ENCODE peak calls at places on chromosomes 5 and 9, in five cellular contexts. K is left colon, G is hepatic stellate cell, D is fibroblast of pulmonary artery, F is cardiac septum. T is an unnamed sample.

GRCh38 chr9:110105107-110105506 is 102.9 kb downstream of the C9orf152 start:
- DNase-seq in F (no peak), D (peak), G (peak), K (no peak), T (no peak)

GRCh38 chr5:145937432-145938250 is 1.3 kb downstream of the SH3RF2 start:
- DNase-seq in K (peak), G (no peak), D (peak), F (no peak), T (no peak)

GRCh38 chr5:122723606-122724352 is 51.1 kb upstream of the SNX2 start:
- DNase-seq in F (no peak), D (peak), K (no peak), G (peak), T (no peak)

GRCh38 chr5:127830157-127830556 is 127.0 kb downstream of the CCDC192 start:
- DNase-seq in F (no peak), G (no peak), D (peak), K (no peak), T (no peak)

GRCh38 chr9:13427587-13427986 is 148.1 kb upstream of the MPDZ start:
- DNase-seq in G (peak), K (no peak), F (no peak), D (peak), T (peak)

GRCh38 chr9:16321461-16322119 is 548.9 kb downstream of the BNC2 start:
- DNase-seq in G (peak), F (no peak), D (peak), K (no peak), T (peak)

GRCh38 chr9:33446507-33447403 is 638 bp downstream of the AQP3 start:
- DNase-seq in K (peak), G (peak), F (no peak), D (peak), T (peak)

GRCh38 chr9:13032585-13032984 is 246.9 kb downstream of the MPDZ start:
- DNase-seq in F (no peak), D (no peak), K (no peak), G (no peak), T (no peak)

GRCh38 chr9:127444921-127445850 is 6.0 kb downstream of the RPL12 start:
- DNase-seq in F (no peak), K (no peak), D (no peak), G (no peak), T (no peak)

GRCh38 chr9:128550770-128551651 is 1.4 kb upstream of the SPTAN1 start:
- DNase-seq in K (peak), G (peak), F (no peak), D (peak), T (no peak)

GRCh38 chr5:64923151-64923685 is 154.5 kb downstream of the CWC27 start:
- DNase-seq in F (no peak), G (peak), K (no peak), D (peak), T (no peak)

GRCh38 chr9:3708751-3709150 is 182.9 kb upstream of the RFX3 start:
- DNase-seq in F (no peak), K (no peak), D (peak), G (no peak), T (no peak)

GRCh38 chr5:73967347-73967746 is 341.4 kb downstream of the ARHGEF28 start:
- DNase-seq in D (no peak), K (no peak), F (no peak), G (no peak), T (no peak)

GRCh38 chr5:123844873-123845272 is 332.9 kb downstream of the CSNK1G3 start:
- DNase-seq in D (peak), F (no peak), G (no peak), K (no peak), T (no peak)

GRCh38 chr5:127076730-127077129 is 3.4 kb upstream of the C5orf63 start:
- DNase-seq in G (peak), F (no peak), D (peak), K (no peak), T (no peak)

GRCh38 chr5:104241051-104241450 is 678.5 kb upstream of the NUDT12 start:
- DNase-seq in F (no peak), D (peak), K (no peak), G (no peak), T (no peak)

GRCh38 chr5:115439042-115439441 is 105.5 kb downstream of the FEM1C start:
- DNase-seq in F (no peak), K (no peak), G (no peak), D (no peak), T (no peak)

GRCh38 chr5:136985785-136986475 is 513.2 kb downstream of the SPOCK1 start:
- DNase-seq in K (no peak), G (no peak), F (no peak), D (peak), T (no peak)

GRCh38 chr5:135033026-135033861 is 784 bp downstream of the PITX1 start:
- DNase-seq in G (no peak), F (no peak), K (no peak), D (peak), T (no peak)

GRCh38 chr5:64954518-64954917 is 185.8 kb downstream of the CWC27 start:
- DNase-seq in K (no peak), D (no peak), F (no peak), G (no peak), T (no peak)

GRCh38 chr9:133149130-133150015 is 14.3 kb downstream of the GBGT1 start:
- DNase-seq in K (peak), F (peak), G (peak), D (peak), T (peak)

GRCh38 chr9:89710689-89711088 is 105.9 kb downstream of the GADD45G start:
- DNase-seq in D (peak), F (no peak), G (no peak), K (no peak), T (no peak)

GRCh38 chr5:28014779-28015178 is 976.4 kb upstream of the CDH9 start:
- DNase-seq in D (peak), F (no peak), K (no peak), G (no peak), T (peak)

GRCh38 chr5:126120939-126121338 is 302.3 kb upstream of the GRAMD2B start:
- DNase-seq in G (no peak), D (no peak), K (no peak), F (no peak), T (no peak)

T was measured in COLO829.